ENCODE peak calls at places on chromosomes 5 and 9, in four cellular contexts. One of them, this sample, is unnamed.

GRCh38 chr5:31717586-31717985 is 78.7 kb downstream of the PDZD2 start:
- DNase-seq in H1: no peak
- DNase-seq in trophoblast cell: no peak
- DNase-seq in neuronal stem cell: no peak
- DNase-seq in this sample: no peak

GRCh38 chr5:140312067-140312790 is 9.3 kb upstream of the PFDN1 start:
- DNase-seq in H1: no peak
- DNase-seq in trophoblast cell: no peak
- DNase-seq in neuronal stem cell: no peak
- DNase-seq in this sample: peak; percentile 86

GRCh38 chr5:174844971-174845370 is 120.6 kb downstream of the MSX2 start:
- DNase-seq in H1: no peak
- DNase-seq in trophoblast cell: no peak
- DNase-seq in neuronal stem cell: no peak
- DNase-seq in this sample: no peak

GRCh38 chr9:34343090-34343489 is 13.7 kb downstream of the NUDT2 start:
- DNase-seq in H1: no peak
- DNase-seq in trophoblast cell: no peak
- DNase-seq in neuronal stem cell: no peak
- DNase-seq in this sample: no peak

GRCh38 chr9:137053944-137054931 is at the start of gene ENTPD2:
- DNase-seq in H1: no peak
- DNase-seq in trophoblast cell: peak; percentile 67
- DNase-seq in neuronal stem cell: no peak
- DNase-seq in this sample: no peak

GRCh38 chr5:87367243-87367642 is 45.5 kb downstream of the CCNH start:
- DNase-seq in H1: no peak
- DNase-seq in trophoblast cell: no peak
- DNase-seq in neuronal stem cell: no peak
- DNase-seq in this sample: no peak

GRCh38 chr5:39759696-39760095 is 334.9 kb upstream of the DAB2 start:
- DNase-seq in H1: no peak
- DNase-seq in trophoblast cell: no peak
- DNase-seq in neuronal stem cell: no peak
- DNase-seq in this sample: peak; percentile 21

GRCh38 chr5:33984671-33985124 is at the start of gene SLC45A2:
- DNase-seq in H1: no peak
- DNase-seq in trophoblast cell: no peak
- DNase-seq in neuronal stem cell: no peak
- DNase-seq in this sample: peak; percentile 33

GRCh38 chr5:170131235-170131634 is 25.5 kb downstream of the FOXI1 start:
- DNase-seq in H1: no peak
- DNase-seq in trophoblast cell: no peak
- DNase-seq in neuronal stem cell: no peak
- DNase-seq in this sample: no peak

GRCh38 chr5:533243-534005 is 9.2 kb upstream of the SLC9A3 start:
- DNase-seq in H1: no peak
- DNase-seq in trophoblast cell: no peak
- DNase-seq in neuronal stem cell: no peak
- DNase-seq in this sample: no peak

GRCh38 chr5:139100825-139101224 is 97.3 kb downstream of the SIL1 start:
- DNase-seq in H1: no peak
- DNase-seq in trophoblast cell: peak; percentile 44
- DNase-seq in neuronal stem cell: no peak
- DNase-seq in this sample: peak; percentile 49

GRCh38 chr5:59560553-59560952 is 333.0 kb downstream of the PDE4D start:
- DNase-seq in H1: no peak
- DNase-seq in trophoblast cell: no peak
- DNase-seq in neuronal stem cell: no peak
- DNase-seq in this sample: no peak

GRCh38 chr9:109903515-109904138 is 123.6 kb downstream of the PALM2AKAP2 start:
- DNase-seq in H1: peak; percentile 13
- DNase-seq in trophoblast cell: peak; percentile 86
- DNase-seq in neuronal stem cell: peak; percentile 48
- DNase-seq in this sample: peak; percentile 81

GRCh38 chr9:112333639-112334318 is 360 bp upstream of the PTBP3 start:
- DNase-seq in H1: peak; percentile 85
- DNase-seq in trophoblast cell: peak; percentile 98
- DNase-seq in neuronal stem cell: peak; percentile 97
- DNase-seq in this sample: peak; percentile 95

GRCh38 chr5:115348175-115348574 is 51.7 kb upstream of the CCDC112 start:
- DNase-seq in H1: no peak
- DNase-seq in trophoblast cell: no peak
- DNase-seq in neuronal stem cell: no peak
- DNase-seq in this sample: no peak

GRCh38 chr9:116101516-116101915 is 52.1 kb upstream of the PAPPA start:
- DNase-seq in H1: no peak
- DNase-seq in trophoblast cell: peak; percentile 64
- DNase-seq in neuronal stem cell: no peak
- DNase-seq in this sample: peak; percentile 75

GRCh38 chr5:85647349-85648127 is 970.2 kb upstream of the COX7C start:
- DNase-seq in H1: no peak
- DNase-seq in trophoblast cell: peak; percentile 40
- DNase-seq in neuronal stem cell: no peak
- DNase-seq in this sample: no peak

GRCh38 chr5:108556414-108556813 is 174.5 kb upstream of the FBXL17 start:
- DNase-seq in H1: no peak
- DNase-seq in trophoblast cell: no peak
- DNase-seq in neuronal stem cell: no peak
- DNase-seq in this sample: peak; percentile 29

GRCh38 chr5:145854651-145855258 is 18.1 kb downstream of the GRXCR2 start:
- DNase-seq in H1: no peak
- DNase-seq in trophoblast cell: peak; percentile 68
- DNase-seq in neuronal stem cell: no peak
- DNase-seq in this sample: peak; percentile 81

GRCh38 chr5:903756-904096 is 11.0 kb downstream of the TRIP13 start:
- DNase-seq in H1: no peak
- DNase-seq in trophoblast cell: no peak
- DNase-seq in neuronal stem cell: no peak
- DNase-seq in this sample: no peak

GRCh38 chr5:43121565-43122484 is 1.1 kb downstream of the ZNF131 start:
- DNase-seq in H1: no peak
- DNase-seq in trophoblast cell: peak; percentile 48
- DNase-seq in neuronal stem cell: peak; percentile 3
- DNase-seq in this sample: peak; percentile 81

GRCh38 chr5:139904566-139905400 is 109.2 kb downstream of the PSD2 start:
- DNase-seq in H1: peak; percentile 15
- DNase-seq in trophoblast cell: no peak
- DNase-seq in neuronal stem cell: peak; percentile 35
- DNase-seq in this sample: no peak

GRCh38 chr9:72665421-72665820 is 144.0 kb downstream of the TMC1 start:
- DNase-seq in H1: no peak
- DNase-seq in trophoblast cell: peak; percentile 45
- DNase-seq in neuronal stem cell: no peak
- DNase-seq in this sample: no peak

GRCh38 chr5:61649971-61650370 is 317.9 kb downstream of the ZSWIM6 start:
- DNase-seq in H1: no peak
- DNase-seq in trophoblast cell: no peak
- DNase-seq in neuronal stem cell: no peak
- DNase-seq in this sample: no peak

GRCh38 chr9:63859475-63860215 is 1425.4 kb downstream of the FOXD4L5 start:
- DNase-seq in H1: no peak
- DNase-seq in trophoblast cell: peak; percentile 31
- DNase-seq in neuronal stem cell: no peak
- DNase-seq in this sample: no peak

GRCh38 chr9:87549774-87550173 is 52.1 kb downstream of the DAPK1 start:
- DNase-seq in H1: no peak
- DNase-seq in trophoblast cell: no peak
- DNase-seq in neuronal stem cell: no peak
- DNase-seq in this sample: no peak

GRCh38 chr5:13956441-13956840 is 12.0 kb upstream of the DNAH5 start:
- DNase-seq in H1: no peak
- DNase-seq in trophoblast cell: no peak
- DNase-seq in neuronal stem cell: no peak
- DNase-seq in this sample: no peak

GRCh38 chr5:493251-493701 is 31.0 kb downstream of the SLC9A3 start:
- DNase-seq in H1: no peak
- DNase-seq in trophoblast cell: no peak
- DNase-seq in neuronal stem cell: no peak
- DNase-seq in this sample: no peak

GRCh38 chr5:157456301-157456700 is 3.7 kb upstream of the NIPAL4 start:
- DNase-seq in H1: no peak
- DNase-seq in trophoblast cell: no peak
- DNase-seq in neuronal stem cell: no peak
- DNase-seq in this sample: no peak

GRCh38 chr5:84642795-84643194 is 258.1 kb upstream of the EDIL3 start:
- DNase-seq in H1: no peak
- DNase-seq in trophoblast cell: no peak
- DNase-seq in neuronal stem cell: no peak
- DNase-seq in this sample: peak; percentile 32

GRCh38 chr5:143004361-143004802 is 234.2 kb downstream of the ARHGAP26 start:
- DNase-seq in H1: no peak
- DNase-seq in trophoblast cell: no peak
- DNase-seq in neuronal stem cell: no peak
- DNase-seq in this sample: no peak

GRCh38 chr5:68274847-68275700 is 59.5 kb downstream of the PIK3R1 start:
- DNase-seq in H1: no peak
- DNase-seq in trophoblast cell: peak; percentile 80
- DNase-seq in neuronal stem cell: no peak
- DNase-seq in this sample: no peak

GRCh38 chr5:180436275-180436674 is 57.9 kb upstream of the CNOT6 start:
- DNase-seq in H1: no peak
- DNase-seq in trophoblast cell: no peak
- DNase-seq in neuronal stem cell: no peak
- DNase-seq in this sample: no peak

GRCh38 chr5:180431932-180432331 is 62.2 kb upstream of the CNOT6 start:
- DNase-seq in H1: no peak
- DNase-seq in trophoblast cell: no peak
- DNase-seq in neuronal stem cell: no peak
- DNase-seq in this sample: no peak

GRCh38 chr5:180436936-180437335 is 57.2 kb upstream of the CNOT6 start:
- DNase-seq in H1: no peak
- DNase-seq in trophoblast cell: no peak
- DNase-seq in neuronal stem cell: no peak
- DNase-seq in this sample: no peak

GRCh38 chr5:180435594-180435993 is 58.6 kb upstream of the CNOT6 start:
- DNase-seq in H1: no peak
- DNase-seq in trophoblast cell: no peak
- DNase-seq in neuronal stem cell: no peak
- DNase-seq in this sample: no peak

GRCh38 chr5:180433029-180433416 is 61.2 kb upstream of the CNOT6 start:
- DNase-seq in H1: no peak
- DNase-seq in trophoblast cell: no peak
- DNase-seq in neuronal stem cell: no peak
- DNase-seq in this sample: no peak
- H2BK12ac ChIP-seq in H1: no peak overlapping the region
- H2BK12ac ChIP-seq in trophoblast cell: no peak overlapping the region
- H2BK12ac ChIP-seq in neuronal stem cell: no peak overlapping the region
- H2BK12ac ChIP-seq in this sample: no peak overlapping the region

DNA sequence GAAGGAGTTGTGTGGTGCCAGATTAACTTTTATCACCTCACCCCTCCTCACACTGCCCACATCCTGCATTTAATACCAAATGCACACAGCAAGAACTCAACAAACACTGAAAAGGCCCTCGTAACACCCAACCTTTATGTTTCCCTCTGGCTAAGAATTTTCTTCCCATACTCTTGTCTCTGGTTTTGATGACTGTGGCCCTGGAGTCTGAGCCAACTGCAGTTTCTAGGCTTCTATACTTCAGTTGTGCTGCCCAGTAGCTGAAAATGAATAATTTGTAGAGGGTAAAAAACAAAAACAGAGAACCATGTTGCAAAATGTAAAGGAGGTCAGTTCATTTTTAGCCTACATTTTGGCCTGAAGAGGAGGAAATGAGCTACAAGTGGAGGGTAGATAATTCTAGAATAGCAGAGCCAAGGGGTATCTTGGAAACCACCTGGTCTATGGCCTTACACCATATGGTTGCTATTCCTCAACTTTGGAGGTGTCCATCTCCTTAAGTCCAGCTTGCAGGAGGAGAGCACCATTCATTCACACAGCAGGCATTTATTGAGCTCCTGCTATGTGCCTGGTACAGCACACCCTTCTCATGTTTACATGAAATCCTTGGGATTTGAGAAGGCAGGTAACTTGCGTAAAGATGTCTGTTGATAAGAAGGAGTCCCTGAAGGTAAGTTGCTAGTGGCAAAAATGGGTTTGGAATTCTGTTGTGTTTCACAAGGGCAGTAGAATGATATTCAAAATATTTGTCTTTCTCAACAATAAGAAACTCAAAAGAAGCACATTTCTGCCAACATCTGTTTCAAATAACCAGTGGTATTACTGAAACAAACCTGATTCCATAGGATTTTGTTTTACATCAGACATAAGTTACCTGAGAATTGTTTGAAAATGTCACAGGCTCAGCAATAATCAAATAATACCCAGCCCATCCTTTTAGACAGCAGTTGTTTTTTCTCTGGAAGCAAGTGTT is 83.8 kb upstream of the TNFAIP8 start:
- DNase-seq in H1: no peak
- DNase-seq in trophoblast cell: peak; percentile 96
- DNase-seq in neuronal stem cell: no peak
- DNase-seq in this sample: no peak
- H3K4me3 ChIP-seq in H1: no peak overlapping the region
- H3K4me3 ChIP-seq in trophoblast cell: no peak overlapping the region
- H3K4me3 ChIP-seq in neuronal stem cell: no peak overlapping the region
- H3K4me3 ChIP-seq in this sample: no peak overlapping the region

GRCh38 chr5:98095072-98095471 is 678.4 kb upstream of the RGMB start:
- DNase-seq in H1: no peak
- DNase-seq in trophoblast cell: no peak
- DNase-seq in neuronal stem cell: no peak
- DNase-seq in this sample: no peak

GRCh38 chr5:98099448-98100105 is 673.9 kb upstream of the RGMB start:
- DNase-seq in H1: no peak
- DNase-seq in trophoblast cell: no peak
- DNase-seq in neuronal stem cell: no peak
- DNase-seq in this sample: no peak

GRCh38 chr5:98101131-98101530 is 672.3 kb upstream of the RGMB start:
- DNase-seq in H1: no peak
- DNase-seq in trophoblast cell: no peak
- DNase-seq in neuronal stem cell: no peak
- DNase-seq in this sample: no peak

GRCh38 chr5:98096155-98096554 is 677.3 kb upstream of the RGMB start:
- DNase-seq in H1: no peak
- DNase-seq in trophoblast cell: peak; percentile 8
- DNase-seq in neuronal stem cell: no peak
- DNase-seq in this sample: peak; percentile 80
- H3K18ac ChIP-seq in H1: no peak overlapping the region
- H3K18ac ChIP-seq in trophoblast cell: no peak overlapping the region
- H3K18ac ChIP-seq in neuronal stem cell: no peak overlapping the region
- H3K18ac ChIP-seq in this sample: no peak overlapping the region

DNA sequence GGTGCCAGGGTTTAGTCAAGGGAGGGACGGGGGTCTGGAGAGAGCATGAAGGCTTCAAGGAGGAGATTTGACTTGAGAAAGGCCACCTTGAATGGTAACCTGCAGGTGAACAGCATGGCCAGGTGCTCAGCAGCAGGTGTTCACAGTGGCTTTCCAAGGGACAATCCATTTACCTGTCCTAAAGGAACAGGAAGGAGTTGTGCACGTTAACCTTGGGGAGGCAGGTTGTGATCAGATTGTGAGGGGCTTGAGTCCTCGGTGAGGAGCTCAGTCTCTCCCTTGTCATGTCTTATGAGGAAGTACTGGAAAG is 120.1 kb upstream of the ERCC6L2 start:
- DNase-seq in H1: no peak
- DNase-seq in trophoblast cell: no peak
- DNase-seq in neuronal stem cell: no peak
- DNase-seq in this sample: no peak
- H2BK12ac ChIP-seq in H1: peak overlapping the region; percentile 86
- H2BK12ac ChIP-seq in trophoblast cell: peak overlapping the region; percentile 16
- H2BK12ac ChIP-seq in neuronal stem cell: no peak overlapping the region
- H2BK12ac ChIP-seq in this sample: no peak overlapping the region

GRCh38 chr9:4563105-4563504 is 72.8 kb downstream of the SLC1A1 start:
- DNase-seq in H1: no peak
- DNase-seq in trophoblast cell: no peak
- DNase-seq in neuronal stem cell: no peak
- DNase-seq in this sample: no peak
- H3K4me3 ChIP-seq in H1: no peak overlapping the region
- H3K4me3 ChIP-seq in trophoblast cell: no peak overlapping the region
- H3K4me3 ChIP-seq in neuronal stem cell: no peak overlapping the region
- H3K4me3 ChIP-seq in this sample: no peak overlapping the region